ENCODE peak calls at places on chromosome 21, in five cellular contexts. One of them, this sample, is unnamed.

GRCh38 chr21:26756491-26757159 is 88.6 kb downstream of the ADAMTS1 start:
- DNase-seq in tibial artery: no peak
- DNase-seq in spleen: no peak
- DNase-seq in activated CD8-positive, alpha-beta T cell treated with anti-CD3 and anti-CD28 coated beads for 36 hours: no peak
- DNase-seq in CD8-positive, alpha-beta T cell: no peak
- DNase-seq in this sample: no peak

GRCh38 chr21:30257773-30258172 is 25.0 kb downstream of the KRTAP24-1 start:
- DNase-seq in spleen: no peak
- DNase-seq in CD8-positive, alpha-beta T cell: no peak
- DNase-seq in tibial artery: no peak
- DNase-seq in activated CD8-positive, alpha-beta T cell treated with anti-CD3 and anti-CD28 coated beads for 36 hours: no peak
- DNase-seq in this sample: peak; percentile 50

GRCh38 chr21:34158866-34159616 is 85.7 kb downstream of the MRPS6 start:
- DNase-seq in CD8-positive, alpha-beta T cell: no peak
- DNase-seq in tibial artery: no peak
- DNase-seq in spleen: no peak
- DNase-seq in activated CD8-positive, alpha-beta T cell treated with anti-CD3 and anti-CD28 coated beads for 36 hours: no peak
- DNase-seq in this sample: no peak

GRCh38 chr21:28737671-28738279 is 254.9 kb downstream of the LTN1 start:
- DNase-seq in CD8-positive, alpha-beta T cell: no peak
- DNase-seq in activated CD8-positive, alpha-beta T cell treated with anti-CD3 and anti-CD28 coated beads for 36 hours: no peak
- DNase-seq in tibial artery: no peak
- DNase-seq in spleen: no peak
- DNase-seq in this sample: no peak

GRCh38 chr21:24824209-24824608 is 783.1 kb downstream of the MRPL39 start:
- DNase-seq in tibial artery: no peak
- DNase-seq in activated CD8-positive, alpha-beta T cell treated with anti-CD3 and anti-CD28 coated beads for 36 hours: no peak
- DNase-seq in spleen: no peak
- DNase-seq in CD8-positive, alpha-beta T cell: no peak
- DNase-seq in this sample: no peak

GRCh38 chr21:30984897-30985296 is 53.4 kb downstream of the KRTAP19-8 start:
- DNase-seq in CD8-positive, alpha-beta T cell: no peak
- DNase-seq in tibial artery: no peak
- DNase-seq in activated CD8-positive, alpha-beta T cell treated with anti-CD3 and anti-CD28 coated beads for 36 hours: no peak
- DNase-seq in spleen: no peak
- DNase-seq in this sample: no peak

GRCh38 chr21:31675332-31675731 is 15.8 kb downstream of the SOD1 start:
- DNase-seq in activated CD8-positive, alpha-beta T cell treated with anti-CD3 and anti-CD28 coated beads for 36 hours: no peak
- DNase-seq in CD8-positive, alpha-beta T cell: no peak
- DNase-seq in spleen: no peak
- DNase-seq in tibial artery: no peak
- DNase-seq in this sample: no peak

GRCh38 chr21:28675265-28676041 is 317.2 kb downstream of the LTN1 start:
- DNase-seq in activated CD8-positive, alpha-beta T cell treated with anti-CD3 and anti-CD28 coated beads for 36 hours: no peak
- DNase-seq in tibial artery: peak; percentile 48
- DNase-seq in CD8-positive, alpha-beta T cell: no peak
- DNase-seq in spleen: no peak
- DNase-seq in this sample: no peak

GRCh38 chr21:28431022-28431421 is 561.7 kb downstream of the LTN1 start:
- DNase-seq in CD8-positive, alpha-beta T cell: no peak
- DNase-seq in spleen: no peak
- DNase-seq in activated CD8-positive, alpha-beta T cell treated with anti-CD3 and anti-CD28 coated beads for 36 hours: no peak
- DNase-seq in tibial artery: no peak
- DNase-seq in this sample: no peak

GRCh38 chr21:36170823-36171222 is 14.2 kb downstream of the DOP1B start:
- DNase-seq in CD8-positive, alpha-beta T cell: no peak
- DNase-seq in tibial artery: no peak
- DNase-seq in spleen: no peak
- DNase-seq in activated CD8-positive, alpha-beta T cell treated with anti-CD3 and anti-CD28 coated beads for 36 hours: no peak
- DNase-seq in this sample: no peak

GRCh38 chr21:37675202-37675801 is 241.0 kb downstream of the KCNJ6 start:
- DNase-seq in CD8-positive, alpha-beta T cell: peak; percentile 65
- DNase-seq in activated CD8-positive, alpha-beta T cell treated with anti-CD3 and anti-CD28 coated beads for 36 hours: peak; percentile 77
- DNase-seq in tibial artery: no peak
- DNase-seq in spleen: peak; percentile 87
- DNase-seq in this sample: peak; percentile 79

GRCh38 chr21:32861871-32862270 is 90.3 kb upstream of the PAXBP1 start:
- DNase-seq in CD8-positive, alpha-beta T cell: no peak
- DNase-seq in activated CD8-positive, alpha-beta T cell treated with anti-CD3 and anti-CD28 coated beads for 36 hours: no peak
- DNase-seq in spleen: no peak
- DNase-seq in tibial artery: no peak
- DNase-seq in this sample: no peak

GRCh38 chr21:32868631-32869454 is 97.3 kb upstream of the PAXBP1 start:
- DNase-seq in tibial artery: no peak
- DNase-seq in CD8-positive, alpha-beta T cell: no peak
- DNase-seq in spleen: no peak
- DNase-seq in activated CD8-positive, alpha-beta T cell treated with anti-CD3 and anti-CD28 coated beads for 36 hours: no peak
- DNase-seq in this sample: no peak

GRCh38 chr21:32869459-32869858 is 97.9 kb upstream of the PAXBP1 start:
- DNase-seq in CD8-positive, alpha-beta T cell: no peak
- DNase-seq in activated CD8-positive, alpha-beta T cell treated with anti-CD3 and anti-CD28 coated beads for 36 hours: no peak
- DNase-seq in tibial artery: no peak
- DNase-seq in spleen: no peak
- DNase-seq in this sample: no peak

GRCh38 chr21:32867587-32867986 is 96.0 kb upstream of the PAXBP1 start:
- DNase-seq in CD8-positive, alpha-beta T cell: no peak
- DNase-seq in activated CD8-positive, alpha-beta T cell treated with anti-CD3 and anti-CD28 coated beads for 36 hours: no peak
- DNase-seq in spleen: no peak
- DNase-seq in tibial artery: no peak
- DNase-seq in this sample: no peak
- TF ChIP-seq CTCF in CD8-positive, alpha-beta T cell: no peak
- TF ChIP-seq CTCF in activated CD8-positive, alpha-beta T cell treated with anti-CD3 and anti-CD28 coated beads for 36 hours: no peak
- TF ChIP-seq CTCF in spleen: no peak
- TF ChIP-seq CTCF in tibial artery: no peak
- TF ChIP-seq CTCF in this sample: no peak

DNA sequence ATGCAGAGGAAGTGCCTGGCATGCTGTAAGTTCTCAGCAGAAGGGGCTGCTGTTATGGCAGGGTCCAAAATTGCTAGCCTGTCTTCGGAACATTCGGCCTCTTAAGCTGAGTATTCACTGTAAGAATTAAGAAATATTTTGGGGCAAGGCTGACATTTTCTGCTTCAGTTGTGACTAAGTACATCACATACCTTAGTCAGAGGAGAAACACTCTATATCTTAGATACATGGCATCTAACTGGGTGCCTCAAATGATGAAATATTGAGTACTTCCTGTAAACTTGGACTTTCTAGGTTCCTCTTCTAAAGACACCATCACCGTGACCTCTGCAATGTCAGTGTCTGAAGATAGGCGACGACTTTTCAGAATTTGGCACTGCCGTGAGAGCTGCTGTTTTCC is 65.6 kb downstream of the PCBP3 start:
- DNase-seq in activated CD8-positive, alpha-beta T cell treated with anti-CD3 and anti-CD28 coated beads for 36 hours: no peak
- DNase-seq in spleen: no peak
- DNase-seq in tibial artery: no peak
- DNase-seq in CD8-positive, alpha-beta T cell: no peak
- DNase-seq in this sample: no peak
- TF ChIP-seq CTCF in activated CD8-positive, alpha-beta T cell treated with anti-CD3 and anti-CD28 coated beads for 36 hours: no peak
- TF ChIP-seq CTCF in spleen: no peak
- TF ChIP-seq CTCF in tibial artery: no peak
- TF ChIP-seq CTCF in CD8-positive, alpha-beta T cell: no peak
- TF ChIP-seq CTCF in this sample: no peak

DNA sequence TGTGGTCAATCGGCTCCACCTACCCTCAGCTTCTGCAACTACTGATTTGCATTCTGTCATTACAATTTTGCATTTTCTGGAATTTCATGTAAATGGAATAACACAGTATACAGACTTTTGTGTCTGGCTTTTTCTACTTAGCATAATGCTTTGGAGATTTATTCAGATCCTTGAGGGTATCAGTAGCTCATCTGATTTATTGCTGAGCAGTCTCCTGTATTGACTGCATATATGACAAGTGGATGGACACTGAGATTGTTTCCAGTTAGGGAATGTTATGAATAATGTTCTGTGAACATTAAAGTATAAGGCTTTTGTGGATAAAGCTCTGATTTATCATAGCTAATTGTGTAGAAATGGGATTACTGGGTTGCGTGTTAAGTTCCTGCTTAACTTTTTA is 358.3 kb downstream of the USP25 start:
- DNase-seq in activated CD8-positive, alpha-beta T cell treated with anti-CD3 and anti-CD28 coated beads for 36 hours: no peak
- DNase-seq in tibial artery: no peak
- DNase-seq in spleen: no peak
- DNase-seq in CD8-positive, alpha-beta T cell: no peak
- DNase-seq in this sample: no peak
- TF ChIP-seq CTCF in activated CD8-positive, alpha-beta T cell treated with anti-CD3 and anti-CD28 coated beads for 36 hours: no peak
- TF ChIP-seq CTCF in tibial artery: no peak
- TF ChIP-seq CTCF in spleen: no peak
- TF ChIP-seq CTCF in CD8-positive, alpha-beta T cell: no peak
- TF ChIP-seq CTCF in this sample: no peak

GRCh38 chr21:15557925-15558324 is 171.9 kb upstream of the USP25 start:
- DNase-seq in tibial artery: no peak
- DNase-seq in spleen: no peak
- DNase-seq in activated CD8-positive, alpha-beta T cell treated with anti-CD3 and anti-CD28 coated beads for 36 hours: no peak
- DNase-seq in CD8-positive, alpha-beta T cell: no peak
- DNase-seq in this sample: peak; percentile 34

GRCh38 chr21:15558884-15559283 is 170.9 kb upstream of the USP25 start:
- DNase-seq in CD8-positive, alpha-beta T cell: no peak
- DNase-seq in tibial artery: no peak
- DNase-seq in activated CD8-positive, alpha-beta T cell treated with anti-CD3 and anti-CD28 coated beads for 36 hours: no peak
- DNase-seq in spleen: no peak
- DNase-seq in this sample: no peak

GRCh38 chr21:15549671-15550070 is 180.1 kb upstream of the USP25 start:
- DNase-seq in CD8-positive, alpha-beta T cell: no peak
- DNase-seq in spleen: no peak
- DNase-seq in tibial artery: no peak
- DNase-seq in activated CD8-positive, alpha-beta T cell treated with anti-CD3 and anti-CD28 coated beads for 36 hours: no peak
- DNase-seq in this sample: no peak

GRCh38 chr21:15552914-15553491 is 176.8 kb upstream of the USP25 start:
- DNase-seq in CD8-positive, alpha-beta T cell: no peak
- DNase-seq in tibial artery: no peak
- DNase-seq in activated CD8-positive, alpha-beta T cell treated with anti-CD3 and anti-CD28 coated beads for 36 hours: no peak
- DNase-seq in spleen: no peak
- DNase-seq in this sample: no peak
- TF ChIP-seq CTCF in CD8-positive, alpha-beta T cell: peak; percentile 71
- TF ChIP-seq CTCF in tibial artery: no peak
- TF ChIP-seq CTCF in activated CD8-positive, alpha-beta T cell treated with anti-CD3 and anti-CD28 coated beads for 36 hours: peak; percentile 46
- TF ChIP-seq CTCF in spleen: no peak
- TF ChIP-seq CTCF in this sample: peak; percentile 8

DNA sequence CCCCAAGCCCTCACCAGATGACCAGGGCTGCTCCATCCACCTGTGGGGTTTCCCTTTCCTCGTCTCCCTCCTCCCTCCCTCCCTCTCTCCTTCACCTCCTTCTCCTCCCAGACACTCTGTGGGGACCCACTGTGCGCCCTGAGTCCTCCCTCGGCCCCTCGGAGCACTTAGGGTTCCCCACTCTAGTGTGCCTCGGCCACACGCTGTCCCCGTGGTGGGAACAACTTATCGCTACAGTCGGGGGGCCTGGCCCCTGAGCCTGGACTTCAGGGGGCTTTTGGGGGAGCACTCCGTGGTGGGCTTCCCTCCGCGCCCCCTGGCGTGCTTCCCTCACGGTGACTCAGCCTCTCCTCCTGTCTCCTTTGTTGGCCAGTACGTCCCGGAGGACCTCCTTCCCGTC is 27.5 kb downstream of the CSTB start:
- DNase-seq in CD8-positive, alpha-beta T cell: no peak
- DNase-seq in tibial artery: no peak
- DNase-seq in activated CD8-positive, alpha-beta T cell treated with anti-CD3 and anti-CD28 coated beads for 36 hours: no peak
- DNase-seq in spleen: no peak
- DNase-seq in this sample: no peak
- TF ChIP-seq CTCF in CD8-positive, alpha-beta T cell: no peak
- TF ChIP-seq CTCF in tibial artery: no peak
- TF ChIP-seq CTCF in activated CD8-positive, alpha-beta T cell treated with anti-CD3 and anti-CD28 coated beads for 36 hours: no peak
- TF ChIP-seq CTCF in spleen: no peak
- TF ChIP-seq CTCF in this sample: no peak

DNA sequence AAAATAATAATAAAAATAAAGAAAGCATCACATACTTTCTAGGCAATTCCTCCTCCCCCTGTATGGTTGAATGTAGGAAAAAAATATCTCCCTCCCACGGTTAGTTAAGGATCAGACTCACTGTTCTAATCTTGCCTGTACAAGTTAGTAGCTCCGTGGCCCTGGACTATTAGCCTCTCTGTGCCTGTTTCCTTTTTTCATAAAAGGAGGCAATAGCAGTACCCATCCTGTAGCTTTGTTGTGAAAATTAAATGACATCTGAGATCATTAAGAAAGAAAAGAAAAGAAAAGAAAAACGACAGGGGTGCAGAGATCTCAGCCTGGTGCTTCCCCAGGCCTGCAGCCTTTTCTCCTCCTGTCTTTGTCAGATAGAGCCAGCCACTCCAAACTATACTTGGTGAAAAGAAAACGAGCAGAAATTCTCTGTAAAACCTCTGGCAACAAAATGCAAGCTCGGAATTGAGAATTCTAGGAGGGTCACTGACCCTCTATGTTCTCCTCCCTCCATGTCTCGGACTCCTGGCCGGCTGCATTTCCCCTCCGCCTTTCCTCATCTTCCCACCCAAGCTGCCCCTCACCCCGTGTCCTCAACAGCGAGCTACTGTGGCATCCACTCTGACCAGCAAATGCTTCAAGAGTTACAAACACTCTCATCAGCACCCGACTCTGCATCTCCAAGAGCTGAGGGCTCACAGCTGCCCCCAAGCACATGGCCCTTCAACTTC is 13.7 kb downstream of the RIPK4 start:
- DNase-seq in spleen: no peak
- DNase-seq in tibial artery: no peak
- DNase-seq in activated CD8-positive, alpha-beta T cell treated with anti-CD3 and anti-CD28 coated beads for 36 hours: no peak
- DNase-seq in CD8-positive, alpha-beta T cell: no peak
- DNase-seq in this sample: no peak
- TF ChIP-seq CTCF in spleen: no peak
- TF ChIP-seq CTCF in tibial artery: no peak
- TF ChIP-seq CTCF in activated CD8-positive, alpha-beta T cell treated with anti-CD3 and anti-CD28 coated beads for 36 hours: no peak
- TF ChIP-seq CTCF in CD8-positive, alpha-beta T cell: no peak
- TF ChIP-seq CTCF in this sample: no peak

GRCh38 chr21:41582298-41582840 is 74.4 kb upstream of the TMPRSS2 start:
- DNase-seq in tibial artery: no peak
- DNase-seq in activated CD8-positive, alpha-beta T cell treated with anti-CD3 and anti-CD28 coated beads for 36 hours: no peak
- DNase-seq in spleen: no peak
- DNase-seq in CD8-positive, alpha-beta T cell: no peak
- DNase-seq in this sample: no peak

GRCh38 chr21:41580758-41581554 is 73.0 kb upstream of the TMPRSS2 start:
- DNase-seq in activated CD8-positive, alpha-beta T cell treated with anti-CD3 and anti-CD28 coated beads for 36 hours: no peak
- DNase-seq in tibial artery: no peak
- DNase-seq in spleen: no peak
- DNase-seq in CD8-positive, alpha-beta T cell: no peak
- DNase-seq in this sample: no peak

GRCh38 chr21:41583274-41583790 is 75.4 kb upstream of the TMPRSS2 start:
- DNase-seq in spleen: no peak
- DNase-seq in CD8-positive, alpha-beta T cell: no peak
- DNase-seq in tibial artery: no peak
- DNase-seq in activated CD8-positive, alpha-beta T cell treated with anti-CD3 and anti-CD28 coated beads for 36 hours: no peak
- DNase-seq in this sample: no peak

GRCh38 chr21:41582866-41583265 is 74.9 kb upstream of the TMPRSS2 start:
- DNase-seq in CD8-positive, alpha-beta T cell: no peak
- DNase-seq in activated CD8-positive, alpha-beta T cell treated with anti-CD3 and anti-CD28 coated beads for 36 hours: no peak
- DNase-seq in tibial artery: no peak
- DNase-seq in spleen: no peak
- DNase-seq in this sample: no peak

DNA sequence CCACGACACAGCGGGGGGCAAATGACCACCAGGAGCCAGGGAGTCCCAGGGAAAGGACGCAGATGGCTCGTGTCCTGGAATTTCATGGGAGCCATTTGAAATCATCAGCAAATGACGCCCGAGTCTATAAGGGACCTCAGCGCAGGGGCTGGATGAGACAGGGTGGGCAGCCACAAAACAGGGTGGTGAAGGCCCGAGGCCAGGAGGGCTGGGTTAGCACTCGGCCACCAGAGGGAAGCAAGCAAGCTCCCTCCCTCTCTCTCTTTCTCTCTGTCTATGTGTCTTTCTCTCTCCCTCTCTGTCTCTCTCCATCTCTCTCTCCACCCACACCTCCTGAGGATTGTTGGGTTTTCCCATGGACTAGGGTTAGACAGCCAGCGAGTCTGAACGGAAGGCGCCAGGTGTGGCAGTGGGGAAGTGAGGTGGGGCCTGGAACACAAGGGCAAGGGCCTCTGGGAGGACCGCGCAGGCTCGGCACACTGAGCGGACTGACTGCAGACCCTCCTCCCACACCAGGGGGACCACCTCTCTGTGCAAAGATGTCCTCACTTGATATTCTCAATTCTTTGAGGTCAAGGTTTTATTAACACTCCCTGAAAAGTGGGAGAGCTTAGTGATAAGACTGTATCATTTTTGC is 73.8 kb upstream of the TMPRSS2 start:
- DNase-seq in activated CD8-positive, alpha-beta T cell treated with anti-CD3 and anti-CD28 coated beads for 36 hours: no peak
- DNase-seq in spleen: no peak
- DNase-seq in tibial artery: no peak
- DNase-seq in CD8-positive, alpha-beta T cell: no peak
- DNase-seq in this sample: no peak
- TF ChIP-seq CTCF in activated CD8-positive, alpha-beta T cell treated with anti-CD3 and anti-CD28 coated beads for 36 hours: no peak
- TF ChIP-seq CTCF in spleen: no peak
- TF ChIP-seq CTCF in tibial artery: no peak
- TF ChIP-seq CTCF in CD8-positive, alpha-beta T cell: no peak
- TF ChIP-seq CTCF in this sample: peak; percentile 9

This sample was measured in WERI-Rb-1.